ENCODE peak calls at places on chromosomes 6 and 20, in five cellular contexts. M is GM23338, S is right lobe of liver, X is adrenal gland, K is stomach. P is an unnamed sample.

GRCh38 chr20:46700481-46700880 is 9.0 kb upstream of the SLC2A10 start:
- DNase-seq in M (no peak), S (no peak), X (no peak), K (no peak), P (no peak)

GRCh38 chr6:9523462-9523861 is 891.4 kb downstream of the TFAP2A start:
- DNase-seq in M (no peak), S (no peak), X (no peak), K (no peak), P (no peak)

GRCh38 chr6:37713529-37714119 is 15.9 kb upstream of the MDGA1 start:
- DNase-seq in M (no peak), S (peak), X (no peak), K (no peak), P (no peak)

GRCh38 chr20:9359561-9360308 is 154.7 kb upstream of the LAMP5 start:
- DNase-seq in M (peak), S (no peak), X (peak), K (peak), P (no peak)

GRCh38 chr20:17888044-17888443 is 80.5 kb downstream of the SNX5 start:
- DNase-seq in M (no peak), S (no peak), X (no peak), K (no peak), P (no peak)

GRCh38 chr20:57779401-57780003 is 69.7 kb upstream of the PMEPA1 start:
- DNase-seq in M (peak), S (no peak), X (no peak), K (no peak), P (no peak)

GRCh38 chr6:31719001-31719400 is 2.5 kb downstream of the LY6G6C start:
- DNase-seq in M (no peak), S (no peak), X (no peak), K (no peak), P (no peak)

GRCh38 chr20:63230800-63231268 is 4.9 kb upstream of the BIRC7 start:
- DNase-seq in M (peak), S (no peak), X (peak), K (peak), P (no peak)

GRCh38 chr20:48404598-48404997 is 423.2 kb downstream of the PREX1 start:
- DNase-seq in M (peak), S (no peak), X (no peak), K (no peak), P (no peak)

GRCh38 chr20:32646486-32646885 is 27.3 kb downstream of the C20orf203 start:
- DNase-seq in M (no peak), S (no peak), X (no peak), K (no peak), P (no peak)

GRCh38 chr20:4813839-4814695 is 92.4 kb downstream of the PRND start:
- DNase-seq in M (peak), S (no peak), X (no peak), K (no peak), P (no peak)

GRCh38 chr6:109920911-109921310 is 57.2 kb upstream of the GPR6 start:
- DNase-seq in M (no peak), S (no peak), X (no peak), K (no peak), P (no peak)

GRCh38 chr6:107536183-107536582 is 46.3 kb downstream of the SOBP start:
- DNase-seq in M (no peak), S (no peak), X (no peak), K (no peak), P (no peak)
- H3K27ac ChIP-seq in M (no peak), S (no peak), X (no peak), K (no peak), P (no peak)

GRCh38 chr20:53081916-53082863 is 110.0 kb downstream of the TSHZ2 start:
- DNase-seq in M (no peak), S (no peak), X (peak), K (no peak), P (no peak)

GRCh38 chr20:53084408-53084997 is 112.3 kb downstream of the TSHZ2 start:
- DNase-seq in M (no peak), S (no peak), X (no peak), K (no peak), P (no peak)

GRCh38 chr20:53080969-53081871 is 109.1 kb downstream of the TSHZ2 start:
- DNase-seq in M (no peak), S (peak), X (no peak), K (peak), P (peak)

GRCh38 chr20:53085720-53086119 is 113.6 kb downstream of the TSHZ2 start:
- DNase-seq in M (no peak), S (no peak), X (no peak), K (no peak), P (no peak)

GRCh38 chr20:53083411-53083810 is 111.3 kb downstream of the TSHZ2 start:
- DNase-seq in M (no peak), S (no peak), X (no peak), K (no peak), P (no peak)
- TF ChIP-seq CTCF in M (no peak), S (no peak), X (no peak), K (no peak), P (no peak)

DNA sequence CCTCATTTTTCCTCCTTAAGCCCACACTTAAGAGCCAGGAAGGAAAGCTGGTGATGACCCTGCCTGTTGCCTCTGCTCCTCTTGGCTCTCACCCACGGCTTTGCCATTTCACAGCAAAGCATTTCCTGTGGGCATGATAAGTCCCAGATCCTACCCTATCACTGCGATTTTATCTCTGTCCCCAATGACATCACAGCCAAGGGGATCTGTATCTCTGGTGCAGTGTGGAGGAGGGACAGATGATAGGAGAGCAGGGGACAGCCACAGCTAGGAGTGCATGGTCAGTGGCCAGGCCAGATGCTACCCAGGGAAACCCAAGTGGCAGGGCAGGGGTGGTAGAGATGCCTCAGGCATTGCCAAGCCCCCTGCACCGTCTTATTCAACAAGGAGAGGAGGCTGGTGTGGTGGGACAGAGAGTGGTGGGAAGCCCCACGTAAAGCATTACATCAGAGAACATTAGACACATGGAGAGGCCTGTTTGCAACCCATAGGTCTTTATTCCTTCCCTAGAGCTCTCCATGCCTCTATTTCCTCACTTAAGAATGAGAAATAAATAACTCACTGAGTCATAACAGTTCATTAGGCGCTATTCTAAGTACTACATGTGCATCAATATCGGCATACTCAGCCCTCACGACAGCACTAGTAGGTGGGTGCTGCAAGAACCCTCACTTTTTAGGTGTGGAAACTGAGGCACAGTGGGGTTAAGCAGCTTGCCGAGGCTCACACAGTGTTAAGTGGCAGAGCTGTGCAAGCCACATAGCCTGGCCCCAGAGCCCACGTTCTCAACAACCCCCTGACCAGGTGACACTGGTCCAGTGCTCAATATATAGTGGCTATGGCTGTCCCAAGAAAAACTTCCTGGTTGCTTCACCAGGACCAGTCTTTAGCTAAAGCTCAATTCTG is 4.6 kb downstream of the TFEB start:
- DNase-seq in M (no peak), S (no peak), X (peak), K (no peak), P (no peak)
- H3K4me3 ChIP-seq in M (no peak), S (no peak), X (no peak), K (no peak), P (no peak)

GRCh38 chr6:169282043-169282442 is 28.4 kb upstream of the THBS2 start:
- DNase-seq in M (no peak), S (no peak), X (no peak), K (no peak), P (no peak)
- H3K27ac ChIP-seq in M (no peak), S (no peak), X (no peak), K (no peak), P (no peak)

DNA sequence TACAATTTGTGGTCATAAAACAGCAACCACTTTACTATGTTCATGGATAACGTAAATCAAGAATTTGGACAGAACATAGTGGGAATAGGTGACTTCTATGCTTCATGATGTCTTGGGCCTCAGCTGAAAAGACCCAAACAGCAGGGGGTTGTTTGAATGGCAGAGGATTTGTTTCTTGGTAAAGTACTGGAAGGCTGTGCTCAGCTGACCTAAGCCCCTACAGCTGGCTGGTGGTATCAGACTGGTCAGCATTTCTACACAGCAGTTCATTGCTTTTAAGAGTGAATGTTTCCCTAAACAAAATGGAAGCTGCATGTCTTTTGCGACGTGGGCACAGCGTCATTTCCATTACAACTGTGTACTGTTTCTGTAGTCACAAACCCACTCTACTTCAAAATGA is 148.5 kb upstream of the DEFB112 start:
- DNase-seq in M (peak), S (no peak), X (no peak), K (no peak), P (no peak)
- TF ChIP-seq CTCF in M (no peak), S (no peak), X (no peak), K (no peak), P (no peak)

GRCh38 chr6:11773013-11773412 is 5.6 kb downstream of the ADTRP start:
- DNase-seq in M (no peak), S (no peak), X (no peak), K (no peak), P (no peak)
- H3K4me3 ChIP-seq in M (no peak), S (no peak), X (no peak), K (no peak), P (no peak)

GRCh38 chr6:21883929-21884328 is 290.4 kb downstream of the SOX4 start:
- DNase-seq in M (no peak), S (no peak), X (no peak), K (no peak), P (no peak)

GRCh38 chr6:21885101-21885500 is 291.6 kb downstream of the SOX4 start:
- DNase-seq in M (no peak), S (no peak), X (no peak), K (no peak), P (no peak)

GRCh38 chr6:21882066-21882465 is 288.5 kb downstream of the SOX4 start:
- DNase-seq in M (no peak), S (no peak), X (no peak), K (no peak), P (no peak)

GRCh38 chr6:21885532-21886089 is 292.1 kb downstream of the SOX4 start:
- DNase-seq in M (no peak), S (no peak), X (no peak), K (peak), P (no peak)

DNA sequence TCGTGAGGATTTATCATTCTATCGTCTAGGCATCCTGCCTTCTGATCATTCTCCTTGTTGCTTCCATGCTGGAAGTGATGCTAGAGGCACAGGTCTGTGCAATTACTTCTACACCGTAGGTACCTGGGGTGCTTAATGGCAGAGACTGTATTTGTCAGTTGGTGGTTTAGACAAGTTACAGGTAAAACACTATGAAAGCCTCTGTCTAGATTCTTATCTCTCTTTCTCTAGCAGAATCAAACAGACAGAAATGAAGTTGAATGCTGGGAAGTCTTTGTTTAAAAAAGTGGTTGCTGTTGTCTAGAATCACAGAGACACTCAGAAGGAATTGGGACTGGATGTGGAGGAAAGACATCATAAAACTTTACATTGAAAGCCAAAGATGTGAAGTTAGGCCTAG is 290.0 kb downstream of the SOX4 start:
- DNase-seq in M (no peak), S (no peak), X (no peak), K (no peak), P (no peak)
- H3K27ac ChIP-seq in M (no peak), S (no peak), X (no peak), K (no peak), P (no peak)